ENCODE peak calls at places on chromosomes 4 and X, in six cellular contexts. One of them, this sample, is unnamed. For H3K9me3, the result is how much of the 10 kb centered on the place peaks cover.

GRCh38 chrX:20712811-20713210 is 446.1 kb upstream of the RPS6KA3 start:
- DNase-seq in lower lobe of right lung: no peak
- DNase-seq in pancreas: no peak
- DNase-seq in tibial artery: no peak
- DNase-seq in mucosa of descending colon: no peak
- DNase-seq in neural progenitor cell: no peak
- DNase-seq in this sample: no peak

GRCh38 chrX:81291996-81292395 is 90.1 kb downstream of the SH3BGRL start:
- DNase-seq in tibial artery: no peak
- DNase-seq in lower lobe of right lung: no peak
- DNase-seq in neural progenitor cell: no peak
- DNase-seq in mucosa of descending colon: no peak
- DNase-seq in pancreas: no peak
- DNase-seq in this sample: no peak

GRCh38 chrX:70039758-70040157 is 10.0 kb downstream of the AWAT2 start:
- DNase-seq in neural progenitor cell: no peak
- DNase-seq in pancreas: no peak
- DNase-seq in mucosa of descending colon: no peak
- DNase-seq in lower lobe of right lung: no peak
- DNase-seq in tibial artery: no peak
- DNase-seq in this sample: no peak

GRCh38 chr4:15238720-15239119 is 189.1 kb upstream of the C1QTNF7 start:
- DNase-seq in pancreas: no peak
- DNase-seq in lower lobe of right lung: no peak
- DNase-seq in neural progenitor cell: peak
- DNase-seq in tibial artery: no peak
- DNase-seq in mucosa of descending colon: no peak
- DNase-seq in this sample: no peak

GRCh38 chr4:24168658-24169057 is 278.8 kb upstream of the PPARGC1A start:
- DNase-seq in lower lobe of right lung: no peak
- DNase-seq in neural progenitor cell: no peak
- DNase-seq in pancreas: no peak
- DNase-seq in tibial artery: no peak
- DNase-seq in mucosa of descending colon: no peak
- DNase-seq in this sample: no peak

GRCh38 chrX:68431836-68432235 is 1.5 kb downstream of the OPHN1 start:
- DNase-seq in neural progenitor cell: no peak
- DNase-seq in tibial artery: no peak
- DNase-seq in pancreas: no peak
- DNase-seq in mucosa of descending colon: no peak
- DNase-seq in lower lobe of right lung: no peak
- DNase-seq in this sample: no peak

GRCh38 chrX:125203737-125204578 is 115.7 kb upstream of the TEX13C start:
- DNase-seq in pancreas: no peak
- DNase-seq in mucosa of descending colon: peak
- DNase-seq in lower lobe of right lung: peak
- DNase-seq in tibial artery: peak
- DNase-seq in neural progenitor cell: peak
- DNase-seq in this sample: peak

GRCh38 chrX:10483191-10483808 is 137.1 kb downstream of the MID1 start:
- DNase-seq in neural progenitor cell: no peak
- DNase-seq in lower lobe of right lung: no peak
- DNase-seq in mucosa of descending colon: no peak
- DNase-seq in tibial artery: no peak
- DNase-seq in pancreas: peak
- DNase-seq in this sample: peak

GRCh38 chr4:24042094-24042493 is 152.2 kb upstream of the PPARGC1A start:
- DNase-seq in tibial artery: no peak
- DNase-seq in mucosa of descending colon: no peak
- DNase-seq in pancreas: no peak
- DNase-seq in neural progenitor cell: no peak
- DNase-seq in lower lobe of right lung: no peak
- DNase-seq in this sample: no peak

GRCh38 chr4:142984871-142985585 is 138.9 kb upstream of the INPP4B start:
- DNase-seq in mucosa of descending colon: no peak
- DNase-seq in lower lobe of right lung: no peak
- DNase-seq in pancreas: no peak
- DNase-seq in neural progenitor cell: peak
- DNase-seq in tibial artery: no peak
- DNase-seq in this sample: no peak

GRCh38 chrX:110847334-110847733 is 51.7 kb upstream of the CHRDL1 start:
- DNase-seq in neural progenitor cell: peak
- DNase-seq in lower lobe of right lung: no peak
- DNase-seq in mucosa of descending colon: no peak
- DNase-seq in tibial artery: no peak
- DNase-seq in pancreas: no peak
- DNase-seq in this sample: no peak

GRCh38 chr4:40909363-40909876 is 159.7 kb downstream of the NSUN7 start:
- DNase-seq in tibial artery: no peak
- DNase-seq in neural progenitor cell: no peak
- DNase-seq in pancreas: no peak
- DNase-seq in mucosa of descending colon: no peak
- DNase-seq in lower lobe of right lung: no peak
- DNase-seq in this sample: no peak

GRCh38 chr4:89939994-89940393 is 45.3 kb downstream of the MMRN1 start:
- DNase-seq in mucosa of descending colon: no peak
- DNase-seq in tibial artery: no peak
- DNase-seq in lower lobe of right lung: no peak
- DNase-seq in pancreas: no peak
- DNase-seq in neural progenitor cell: no peak
- DNase-seq in this sample: peak

GRCh38 chr4:113057891-113058290 is 8.4 kb downstream of the ANK2 start:
- DNase-seq in tibial artery: no peak
- DNase-seq in pancreas: no peak
- DNase-seq in neural progenitor cell: no peak
- DNase-seq in lower lobe of right lung: no peak
- DNase-seq in mucosa of descending colon: no peak
- DNase-seq in this sample: no peak

GRCh38 chr4:155972098-155972497 is 18.4 kb upstream of the CTSO start:
- DNase-seq in pancreas: no peak
- DNase-seq in neural progenitor cell: peak
- DNase-seq in tibial artery: peak
- DNase-seq in mucosa of descending colon: no peak
- DNase-seq in lower lobe of right lung: no peak
- DNase-seq in this sample: no peak

GRCh38 chr4:112982677-112983076 is 66.8 kb upstream of the ANK2 start:
- DNase-seq in pancreas: no peak
- DNase-seq in tibial artery: no peak
- DNase-seq in mucosa of descending colon: no peak
- DNase-seq in lower lobe of right lung: no peak
- DNase-seq in neural progenitor cell: no peak
- DNase-seq in this sample: no peak

GRCh38 chr4:158170691-158171455 is 2.0 kb downstream of the GASK1B start:
- DNase-seq in lower lobe of right lung: peak
- DNase-seq in neural progenitor cell: no peak
- DNase-seq in mucosa of descending colon: peak
- DNase-seq in pancreas: peak
- DNase-seq in tibial artery: peak
- DNase-seq in this sample: peak

GRCh38 chr4:146585761-146586333 is 52.8 kb upstream of the POU4F2 start:
- DNase-seq in tibial artery: no peak
- DNase-seq in lower lobe of right lung: no peak
- DNase-seq in mucosa of descending colon: no peak
- DNase-seq in neural progenitor cell: no peak
- DNase-seq in pancreas: no peak
- DNase-seq in this sample: no peak

GRCh38 chr4:184275766-184276165 is 58.1 kb upstream of the ENPP6 start:
- DNase-seq in lower lobe of right lung: no peak
- DNase-seq in neural progenitor cell: no peak
- DNase-seq in mucosa of descending colon: no peak
- DNase-seq in pancreas: no peak
- DNase-seq in tibial artery: no peak
- DNase-seq in this sample: no peak

GRCh38 chr4:41132055-41132683 is 82.2 kb downstream of the APBB2 start:
- DNase-seq in mucosa of descending colon: no peak
- DNase-seq in tibial artery: no peak
- DNase-seq in pancreas: peak
- DNase-seq in lower lobe of right lung: no peak
- DNase-seq in neural progenitor cell: no peak
- DNase-seq in this sample: no peak

GRCh38 chrX:50718791-50719190 is 95.2 kb downstream of the SHROOM4 start:
- DNase-seq in pancreas: no peak
- DNase-seq in mucosa of descending colon: no peak
- DNase-seq in lower lobe of right lung: no peak
- DNase-seq in tibial artery: no peak
- DNase-seq in neural progenitor cell: no peak
- DNase-seq in this sample: no peak

GRCh38 chrX:136048446-136048845 is 63.2 kb downstream of the SLC9A6 start:
- DNase-seq in mucosa of descending colon: no peak
- DNase-seq in neural progenitor cell: no peak
- DNase-seq in lower lobe of right lung: no peak
- DNase-seq in pancreas: no peak
- DNase-seq in tibial artery: no peak
- DNase-seq in this sample: no peak

GRCh38 chr4:109873791-109874514 is 26.0 kb downstream of the LRIT3 start:
- DNase-seq in pancreas: no peak
- DNase-seq in lower lobe of right lung: no peak
- DNase-seq in tibial artery: no peak
- DNase-seq in neural progenitor cell: no peak
- DNase-seq in mucosa of descending colon: no peak
- DNase-seq in this sample: no peak

GRCh38 chrX:150805736-150806135 is 92.7 kb downstream of the CD99L2 start:
- DNase-seq in tibial artery: no peak
- DNase-seq in neural progenitor cell: no peak
- DNase-seq in mucosa of descending colon: no peak
- DNase-seq in lower lobe of right lung: no peak
- DNase-seq in pancreas: no peak
- DNase-seq in this sample: no peak

GRCh38 chr4:16505726-16506125 is 279.5 kb upstream of the TAPT1 start:
- DNase-seq in lower lobe of right lung: no peak
- DNase-seq in tibial artery: no peak
- DNase-seq in mucosa of descending colon: no peak
- DNase-seq in pancreas: no peak
- DNase-seq in neural progenitor cell: peak
- DNase-seq in this sample: no peak

GRCh38 chrX:109695637-109696036 is 37.4 kb downstream of the ACSL4 start:
- DNase-seq in neural progenitor cell: no peak
- DNase-seq in lower lobe of right lung: no peak
- DNase-seq in tibial artery: no peak
- DNase-seq in mucosa of descending colon: no peak
- DNase-seq in pancreas: no peak
- DNase-seq in this sample: no peak

GRCh38 chrX:153732406-153732805 is 7.8 kb downstream of the ABCD1 start:
- DNase-seq in mucosa of descending colon: no peak
- DNase-seq in lower lobe of right lung: no peak
- DNase-seq in pancreas: no peak
- DNase-seq in neural progenitor cell: no peak
- DNase-seq in tibial artery: no peak
- DNase-seq in this sample: no peak

GRCh38 chrX:153728951-153729631 is 4.4 kb downstream of the ABCD1 start:
- DNase-seq in tibial artery: no peak
- DNase-seq in pancreas: no peak
- DNase-seq in neural progenitor cell: no peak
- DNase-seq in mucosa of descending colon: no peak
- DNase-seq in lower lobe of right lung: no peak
- DNase-seq in this sample: no peak

GRCh38 chrX:153731845-153732215 is 7.2 kb downstream of the ABCD1 start:
- DNase-seq in mucosa of descending colon: no peak
- DNase-seq in pancreas: no peak
- DNase-seq in tibial artery: no peak
- DNase-seq in neural progenitor cell: no peak
- DNase-seq in lower lobe of right lung: no peak
- DNase-seq in this sample: no peak

GRCh38 chrX:153733651-153734240 is 9.1 kb downstream of the ABCD1 start:
- DNase-seq in tibial artery: no peak
- DNase-seq in lower lobe of right lung: no peak
- DNase-seq in neural progenitor cell: no peak
- DNase-seq in mucosa of descending colon: no peak
- DNase-seq in pancreas: no peak
- DNase-seq in this sample: no peak

GRCh38 chrX:153731117-153731844 is 6.6 kb downstream of the ABCD1 start:
- DNase-seq in tibial artery: no peak
- DNase-seq in neural progenitor cell: no peak
- DNase-seq in pancreas: no peak
- DNase-seq in mucosa of descending colon: no peak
- DNase-seq in lower lobe of right lung: no peak
- DNase-seq in this sample: no peak
- H3K9me3 ChIP-seq in tibial artery: under half
- H3K9me3 ChIP-seq in neural progenitor cell: under half
- H3K9me3 ChIP-seq in pancreas: under half
- H3K9me3 ChIP-seq in mucosa of descending colon: under half
- H3K9me3 ChIP-seq in lower lobe of right lung: under half
- H3K9me3 ChIP-seq in this sample: under half

GRCh38 chrX:1423215-1423614 is 29.5 kb downstream of the ASMTL start:
- DNase-seq in mucosa of descending colon: no peak
- DNase-seq in tibial artery: no peak
- DNase-seq in pancreas: no peak
- DNase-seq in lower lobe of right lung: peak
- DNase-seq in neural progenitor cell: no peak
- DNase-seq in this sample: no peak
- H3K9me3 ChIP-seq in mucosa of descending colon: under half
- H3K9me3 ChIP-seq in tibial artery: under half
- H3K9me3 ChIP-seq in pancreas: under half
- H3K9me3 ChIP-seq in lower lobe of right lung: under half
- H3K9me3 ChIP-seq in neural progenitor cell: under half
- H3K9me3 ChIP-seq in this sample: under half

GRCh38 chrX:120336899-120337298 is 25.0 kb upstream of the ATP1B4 start:
- DNase-seq in neural progenitor cell: no peak
- DNase-seq in lower lobe of right lung: no peak
- DNase-seq in tibial artery: no peak
- DNase-seq in pancreas: no peak
- DNase-seq in mucosa of descending colon: no peak
- DNase-seq in this sample: no peak
- H3K9me3 ChIP-seq in neural progenitor cell: under half
- H3K9me3 ChIP-seq in lower lobe of right lung: under half
- H3K9me3 ChIP-seq in tibial artery: under half
- H3K9me3 ChIP-seq in pancreas: under half
- H3K9me3 ChIP-seq in mucosa of descending colon: under half
- H3K9me3 ChIP-seq in this sample: half or more

GRCh38 chrX:53550756-53551463 is 116.7 kb upstream of the HSD17B10 start:
- DNase-seq in lower lobe of right lung: no peak
- DNase-seq in neural progenitor cell: no peak
- DNase-seq in mucosa of descending colon: no peak
- DNase-seq in pancreas: no peak
- DNase-seq in tibial artery: no peak
- DNase-seq in this sample: no peak

GRCh38 chrX:53558646-53559045 is 124.5 kb upstream of the HSD17B10 start:
- DNase-seq in mucosa of descending colon: no peak
- DNase-seq in lower lobe of right lung: no peak
- DNase-seq in neural progenitor cell: no peak
- DNase-seq in pancreas: no peak
- DNase-seq in tibial artery: no peak
- DNase-seq in this sample: no peak

GRCh38 chrX:53561912-53562311 is 124.6 kb downstream of the HUWE1 start:
- DNase-seq in pancreas: no peak
- DNase-seq in lower lobe of right lung: no peak
- DNase-seq in neural progenitor cell: no peak
- DNase-seq in mucosa of descending colon: no peak
- DNase-seq in tibial artery: no peak
- DNase-seq in this sample: no peak

DNA sequence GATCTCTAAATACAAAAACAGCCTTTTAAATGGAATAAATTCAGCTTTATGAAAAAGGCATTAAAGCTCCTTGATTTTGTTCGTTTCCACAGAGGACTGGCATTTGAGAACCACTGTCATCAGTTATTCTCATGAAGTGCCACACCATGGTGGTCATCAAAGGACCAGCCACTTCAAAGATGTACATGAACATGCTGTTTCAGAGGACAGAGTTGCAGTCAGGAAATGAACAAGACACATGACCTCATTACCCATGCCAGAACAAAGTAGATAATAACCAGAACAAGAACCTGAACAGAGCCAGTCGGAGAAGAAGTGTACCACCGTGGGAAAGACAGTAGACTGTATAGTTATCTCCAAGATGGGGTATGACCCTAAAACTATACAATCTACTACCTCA is 122.7 kb upstream of the HSD17B10 start:
- DNase-seq in mucosa of descending colon: no peak
- DNase-seq in tibial artery: no peak
- DNase-seq in neural progenitor cell: no peak
- DNase-seq in pancreas: no peak
- DNase-seq in lower lobe of right lung: no peak
- DNase-seq in this sample: no peak
- H3K9me3 ChIP-seq in mucosa of descending colon: under half
- H3K9me3 ChIP-seq in tibial artery: under half
- H3K9me3 ChIP-seq in neural progenitor cell: under half
- H3K9me3 ChIP-seq in pancreas: under half
- H3K9me3 ChIP-seq in lower lobe of right lung: under half
- H3K9me3 ChIP-seq in this sample: under half